ENCODE peak calls at places on chromosomes 16 and 17, in eight cellular contexts. V, J, K, L, Z, I, X and C are unnamed samples.

GRCh38 chr17:78679495-78680395 is 102.3 kb downstream of the CYTH1 start:
- DNase-seq in K (no peak), L (no peak), Z (no peak), J (no peak), V (no peak), I (no peak), X (no peak), C (no peak)

GRCh38 chr17:78723001-78723796 is 58.9 kb downstream of the CYTH1 start:
- DNase-seq in J (peak; percentile 89), Z (no peak), K (no peak), L (no peak), V (peak; percentile 55), I (no peak), X (peak; percentile 86), C (no peak)

GRCh38 chr16:86882586-86883280 is 304.4 kb downstream of the FOXL1 start:
- DNase-seq in V (peak; percentile 52), I (peak; percentile 43), L (no peak), Z (no peak), K (peak; percentile 65), J (peak; percentile 59), X (no peak), C (no peak)

GRCh38 chr17:21081967-21082366 is 39.2 kb upstream of the USP22 start:
- DNase-seq in Z (no peak), K (peak; percentile 20), X (no peak), L (no peak), V (no peak), J (no peak), I (peak; percentile 25), C (no peak)

GRCh38 chr16:82621796-82622195 is 5.0 kb upstream of the CDH13 start:
- DNase-seq in Z (no peak), V (no peak), X (no peak), J (no peak), K (peak; percentile 23), L (no peak), I (no peak), C (no peak)

GRCh38 chr17:77772461-77772897 is 186.0 kb upstream of the TNRC6C start:
- DNase-seq in I (no peak), L (peak; percentile 79), X (peak; percentile 89), K (peak; percentile 50), J (no peak), Z (no peak), V (peak; percentile 76), C (no peak)

GRCh38 chr16:17321824-17322223 is 148.9 kb downstream of the XYLT1 start:
- DNase-seq in V (no peak), X (no peak), K (no peak), Z (no peak), I (no peak), L (no peak), J (no peak), C (no peak)

GRCh38 chr17:81429353-81429774 is 34.1 kb downstream of the BAHCC1 start:
- DNase-seq in V (peak; percentile 87), L (peak; percentile 85), J (peak; percentile 91), X (no peak), I (peak; percentile 64), Z (peak; percentile 82), K (peak; percentile 81), C (no peak)

GRCh38 chr17:28950017-28950751 is 1.1 kb downstream of the PHF12 start:
- DNase-seq in V (peak; percentile 56), J (peak; percentile 87), L (peak; percentile 78), X (peak; percentile 76), I (peak; percentile 24), K (peak; percentile 11), Z (peak; percentile 42), C (no peak)

GRCh38 chr17:65749479-65749878 is 188.0 kb upstream of the AXIN2 start:
- DNase-seq in X (no peak), Z (no peak), K (peak; percentile 88), I (peak; percentile 84), L (no peak), J (no peak), V (no peak), C (peak; percentile 59)

GRCh38 chr17:6591599-6592158 is 35.3 kb upstream of the PITPNM3 start:
- DNase-seq in X (no peak), J (no peak), Z (no peak), V (no peak), L (no peak), K (peak; percentile 89), I (peak; percentile 98), C (peak; percentile 96)

GRCh38 chr16:87376660-87377059 is 6.9 kb downstream of the FBXO31 start:
- DNase-seq in I (no peak), L (no peak), Z (no peak), J (no peak), V (no peak), X (no peak), K (no peak), C (no peak)

GRCh38 chr16:82855471-82855870 is 228.7 kb downstream of the CDH13 start:
- DNase-seq in V (no peak), Z (no peak), K (no peak), L (no peak), I (no peak), J (no peak), X (no peak), C (no peak)

GRCh38 chr17:17107891-17108680 is 65.8 kb downstream of the MPRIP start:
- DNase-seq in Z (no peak), J (no peak), V (no peak), I (no peak), L (no peak), X (no peak), K (no peak), C (no peak)
- H3K4me1 ChIP-seq in Z (peaks cover 22% of the 10 kb centered on the region), J (peaks cover 68% of the 10 kb centered on the region), V (peaks cover 100% of the 10 kb centered on the region), I (peaks cover 43% of the 10 kb centered on the region), L (peaks cover 42% of the 10 kb centered on the region), X (peaks cover 19% of the 10 kb centered on the region), K (peaks cover 29% of the 10 kb centered on the region), C (peaks cover 18% of the 10 kb centered on the region)

DNA sequence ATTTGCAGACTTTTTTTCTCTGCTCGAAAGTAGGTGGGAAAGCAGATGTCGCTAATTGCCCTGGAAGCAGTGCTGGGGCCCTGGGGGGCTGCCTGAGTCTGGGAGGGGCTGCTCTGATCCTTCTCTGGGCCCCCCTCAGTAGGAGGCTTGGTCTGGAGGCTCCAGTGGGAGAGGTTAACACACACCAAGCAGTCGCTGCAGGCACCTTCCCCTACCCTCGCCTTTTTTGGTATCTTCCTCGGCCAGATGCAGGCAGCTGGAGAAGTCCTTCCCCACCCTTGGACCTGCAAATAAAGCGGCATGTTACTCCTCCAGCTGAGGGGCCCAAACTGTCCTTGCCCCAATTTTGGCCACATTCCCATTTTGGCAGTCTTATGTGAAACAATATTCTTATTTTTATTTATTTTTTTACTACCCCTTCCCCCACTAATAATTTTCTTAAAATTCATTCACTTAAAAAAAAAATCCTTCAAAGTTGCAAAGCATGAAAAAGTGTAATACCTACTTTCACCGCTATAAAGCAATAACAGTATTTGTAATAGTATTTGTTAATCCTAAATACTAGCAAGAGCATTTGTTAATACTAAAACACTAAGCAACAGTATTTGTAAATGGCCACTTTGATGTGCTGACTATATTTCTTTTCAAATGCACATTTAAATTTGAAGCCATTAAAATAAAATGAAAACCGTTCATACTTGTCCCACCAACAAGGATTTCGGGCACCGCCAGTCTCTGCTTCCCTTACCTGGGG is 15.0 kb downstream of the C16orf46 start:
- DNase-seq in X (no peak), K (no peak), I (no peak), Z (no peak), J (no peak), L (no peak), V (no peak), C (no peak)
- TF ChIP-seq CTCF in X (no peak), K (no peak), I (peak; percentile 21), Z (no peak), J (no peak), L (no peak), V (no peak), C (no peak)

GRCh38 chr16:16014329-16015224 is 65.2 kb downstream of the ABCC1 start:
- DNase-seq in I (no peak), V (peak; percentile 71), J (peak; percentile 76), L (peak; percentile 42), X (no peak), Z (peak; percentile 66), K (peak; percentile 88), C (no peak)

GRCh38 chr16:16010194-16010593 is 60.8 kb downstream of the ABCC1 start:
- DNase-seq in K (no peak), L (no peak), V (no peak), Z (no peak), X (no peak), J (no peak), I (no peak), C (no peak)

GRCh38 chr16:16009396-16009795 is 60.0 kb downstream of the ABCC1 start:
- DNase-seq in X (no peak), I (no peak), J (no peak), V (peak; percentile 63), Z (no peak), L (no peak), K (no peak), C (no peak)

GRCh38 chr16:16013812-16014211 is 64.4 kb downstream of the ABCC1 start:
- DNase-seq in X (no peak), K (no peak), V (no peak), Z (no peak), J (no peak), I (no peak), L (no peak), C (no peak)

GRCh38 chr16:16012144-16012543 is 62.7 kb downstream of the ABCC1 start:
- DNase-seq in Z (no peak), V (no peak), X (no peak), L (no peak), J (no peak), I (no peak), K (no peak), C (no peak)
- H3K4me1 ChIP-seq in Z (peaks cover 4% of the 10 kb centered on the region), V (peaks cover 18% of the 10 kb centered on the region), X (no peaks in the 10 kb centered on the region), L (no peaks in the 10 kb centered on the region), J (peaks cover 22% of the 10 kb centered on the region), I (no peaks in the 10 kb centered on the region), K (peaks cover 14% of the 10 kb centered on the region), C (no peaks in the 10 kb centered on the region)

DNA sequence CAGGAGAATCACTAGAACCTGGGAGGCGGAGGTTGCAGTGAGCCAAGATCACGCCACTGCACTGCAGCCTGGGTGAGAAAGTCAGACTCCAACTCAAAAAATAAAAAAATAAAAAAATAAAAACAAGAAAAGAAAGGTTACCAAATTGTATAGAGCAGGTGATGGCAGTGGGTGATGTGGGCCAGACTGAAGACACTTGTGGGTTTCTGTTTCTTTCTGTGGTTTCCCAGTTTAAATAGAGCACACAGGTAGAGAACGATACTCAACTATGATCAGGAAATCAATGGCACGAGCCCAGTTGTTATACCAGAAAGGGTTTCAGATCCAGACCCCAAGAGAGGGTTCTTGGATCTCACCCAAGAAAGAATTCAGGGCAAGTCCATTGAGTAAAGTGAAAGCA is 32.6 kb downstream of the NUBP1 start:
- DNase-seq in X (no peak), K (no peak), Z (no peak), J (no peak), I (no peak), V (no peak), L (no peak), C (no peak)
- TF ChIP-seq CTCF in X (no peak), K (no peak), Z (no peak), J (no peak), I (no peak), V (no peak), L (no peak), C (no peak)

DNA sequence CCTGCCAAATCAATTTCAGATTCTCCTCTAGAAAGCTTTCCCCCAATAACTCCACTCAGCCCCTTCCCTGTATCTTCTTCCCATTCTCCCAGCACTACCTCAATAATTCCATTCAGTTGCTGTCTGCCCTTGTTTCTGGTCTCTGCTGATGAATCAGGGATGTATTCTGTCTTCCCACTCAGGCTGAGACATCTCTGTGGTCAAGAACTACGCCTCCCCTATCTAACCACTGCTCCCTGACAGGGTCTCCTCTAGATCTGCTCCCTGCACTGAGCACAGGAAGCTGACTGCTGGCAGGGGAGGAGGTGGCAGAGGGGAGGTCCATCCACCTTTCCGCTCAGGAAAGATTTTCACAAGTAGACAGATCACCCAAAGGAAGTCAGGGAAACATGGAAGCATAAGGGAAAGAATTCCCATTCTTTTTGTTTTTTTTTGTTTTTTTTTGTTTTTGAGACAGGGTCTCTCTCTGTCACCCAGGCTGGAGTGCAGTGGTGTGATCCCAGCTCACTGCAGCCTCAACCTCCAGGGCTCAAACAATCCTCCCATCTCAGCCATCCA is 16.9 kb upstream of the SP2 start:
- DNase-seq in Z (no peak), I (peak; percentile 64), J (no peak), L (no peak), K (no peak), X (no peak), V (no peak), C (no peak)
- H3K4me1 ChIP-seq in Z (peaks cover 11% of the 10 kb centered on the region), I (peaks cover 20% of the 10 kb centered on the region), J (no peaks in the 10 kb centered on the region), L (peaks cover 23% of the 10 kb centered on the region), K (no peaks in the 10 kb centered on the region), X (peaks cover 15% of the 10 kb centered on the region), V (peaks cover 13% of the 10 kb centered on the region), C (no peaks in the 10 kb centered on the region)